ENCODE peak calls at places on chromosomes 11 and 22, in five cellular contexts. I is A549, U is H1, P is K562, A is HepG2. M is an unnamed sample. For H3K4me1, the result is how much of the 10 kb centered on the place peaks cover.

GRCh38 chr22:49838771-49839717 is 11.4 kb upstream of the BRD1 start:
- DNase-seq in P (no peak), A (no peak), U (peak), I (no peak), M (no peak)

GRCh38 chr11:6238902-6239301 is at the start of gene CNGA4:
- DNase-seq in I (no peak), A (no peak), P (no peak), U (no peak), M (no peak)

GRCh38 chr11:116723511-116723910 is 49.3 kb downstream of the BUD13 start:
- DNase-seq in U (no peak), I (no peak), P (no peak), A (no peak), M (no peak)

GRCh38 chr22:45718391-45718790 is 46.8 kb downstream of the ATXN10 start:
- DNase-seq in I (no peak), U (no peak), P (no peak), A (no peak), M (no peak)

GRCh38 chr22:30204742-30205111 is 41.8 kb downstream of the LIF start:
- DNase-seq in U (no peak), P (no peak), A (no peak), I (no peak), M (no peak)

GRCh38 chr11:134521001-134521400 is 109.0 kb upstream of the B3GAT1 start:
- DNase-seq in I (no peak), P (no peak), U (no peak), A (no peak), M (no peak)

GRCh38 chr22:44597616-44598015 is 99.6 kb upstream of the RTL6 start:
- DNase-seq in P (no peak), A (no peak), U (no peak), I (no peak), M (no peak)

GRCh38 chr11:60853469-60853950 is 2.2 kb downstream of the PTGDR2 start:
- DNase-seq in P (no peak), I (no peak), U (no peak), A (no peak), M (no peak)

GRCh38 chr22:45212992-45213751 is 27.5 kb downstream of the KIAA0930 start:
- DNase-seq in U (no peak), A (no peak), P (no peak), I (no peak), M (no peak)

GRCh38 chr11:88861618-88862017 is 204.2 kb downstream of the GRM5 start:
- DNase-seq in U (no peak), A (no peak), I (no peak), P (no peak), M (no peak)

DNA sequence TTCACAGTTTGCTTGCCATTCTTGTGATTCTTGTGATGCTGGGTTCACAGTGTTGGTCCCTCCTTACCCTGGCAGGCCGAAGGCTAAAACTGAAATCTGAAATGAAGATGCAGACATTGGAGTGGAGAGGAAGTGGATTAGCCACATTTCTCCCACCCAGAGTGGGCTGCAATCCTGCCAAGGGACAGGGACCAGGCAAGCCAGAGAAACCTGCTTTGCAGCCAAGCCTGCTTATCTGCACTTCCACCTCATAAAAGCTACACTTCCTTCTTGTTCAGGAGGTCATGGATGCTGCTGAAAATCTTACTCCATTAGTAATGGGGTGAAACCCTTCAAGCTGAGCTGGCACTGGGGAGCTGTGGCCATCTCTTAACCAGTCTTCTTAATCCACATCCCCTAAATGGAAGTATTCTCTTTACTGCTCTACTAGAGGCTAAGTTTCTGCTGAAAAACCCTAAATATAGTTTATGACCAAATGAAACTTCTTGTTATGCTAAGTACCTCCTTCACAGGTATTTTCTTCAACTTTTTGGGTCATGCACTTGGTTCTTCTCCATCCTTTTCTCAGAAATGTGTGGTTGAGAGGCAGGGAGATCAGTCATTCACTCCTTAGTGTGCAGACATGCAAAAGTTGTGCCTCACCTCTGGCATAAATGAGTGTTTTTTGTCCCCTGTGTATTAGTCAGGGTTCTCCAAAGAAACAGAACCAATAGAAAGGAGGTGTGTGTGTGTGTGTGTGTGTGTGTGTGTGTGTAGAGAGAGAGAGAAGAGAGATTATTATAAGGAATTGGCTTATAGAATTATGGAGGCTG is 133.9 kb upstream of the BMAL1 start:
- DNase-seq in A (no peak), P (no peak), I (no peak), U (no peak), M (peak)
- TF ChIP-seq JUN in A (no peak), P (no peak), I (no peak), U (no peak), M (no peak)

GRCh38 chr22:40216041-40216756 is 38.5 kb downstream of the TNRC6B start:
- DNase-seq in A (no peak), P (no peak), U (no peak), I (no peak), M (no peak)
- H3K4me1 ChIP-seq in A (under half), P (under half), U (under half), I (under half), M (under half)

DNA sequence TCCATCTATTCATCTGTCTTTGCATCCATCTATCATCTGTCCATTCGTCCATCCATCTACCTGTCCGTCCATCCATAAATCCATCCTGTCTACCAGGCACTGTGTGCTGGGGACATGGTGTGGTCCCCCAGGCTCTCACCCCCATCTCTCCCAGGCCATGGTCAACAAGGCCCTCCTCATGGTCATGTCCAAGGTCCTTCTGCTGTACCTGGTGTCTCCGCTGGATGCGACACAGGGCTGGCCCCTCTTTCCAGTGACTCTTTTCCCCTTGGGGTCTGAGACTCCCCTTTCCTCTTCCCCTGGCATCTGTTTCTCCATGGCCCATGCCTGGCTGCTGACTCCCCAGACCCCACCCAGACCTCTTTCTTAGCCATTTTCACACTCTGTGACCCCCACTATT is 4.5 kb downstream of the IGLL1 start:
- DNase-seq in I (no peak), P (no peak), A (no peak), U (no peak), M (no peak)
- TF ChIP-seq JUN in I (no peak), P (no peak), A (no peak), U (no peak), M (no peak)

GRCh38 chr22:41949297-41949965 is 2.5 kb upstream of the CENPM start:
- DNase-seq in A (no peak), P (no peak), U (no peak), I (no peak), M (no peak)

GRCh38 chr22:41947181-41948080 is 479 bp upstream of the CENPM start:
- DNase-seq in A (no peak), P (no peak), I (no peak), U (no peak), M (no peak)

GRCh38 chr22:41952713-41953112 is 763 bp downstream of the SMIM45 start:
- DNase-seq in A (no peak), P (no peak), I (no peak), U (no peak), M (no peak)

GRCh38 chr22:41948142-41948541 is 1.2 kb upstream of the CENPM start:
- DNase-seq in U (no peak), A (peak), P (no peak), I (no peak), M (no peak)

DNA sequence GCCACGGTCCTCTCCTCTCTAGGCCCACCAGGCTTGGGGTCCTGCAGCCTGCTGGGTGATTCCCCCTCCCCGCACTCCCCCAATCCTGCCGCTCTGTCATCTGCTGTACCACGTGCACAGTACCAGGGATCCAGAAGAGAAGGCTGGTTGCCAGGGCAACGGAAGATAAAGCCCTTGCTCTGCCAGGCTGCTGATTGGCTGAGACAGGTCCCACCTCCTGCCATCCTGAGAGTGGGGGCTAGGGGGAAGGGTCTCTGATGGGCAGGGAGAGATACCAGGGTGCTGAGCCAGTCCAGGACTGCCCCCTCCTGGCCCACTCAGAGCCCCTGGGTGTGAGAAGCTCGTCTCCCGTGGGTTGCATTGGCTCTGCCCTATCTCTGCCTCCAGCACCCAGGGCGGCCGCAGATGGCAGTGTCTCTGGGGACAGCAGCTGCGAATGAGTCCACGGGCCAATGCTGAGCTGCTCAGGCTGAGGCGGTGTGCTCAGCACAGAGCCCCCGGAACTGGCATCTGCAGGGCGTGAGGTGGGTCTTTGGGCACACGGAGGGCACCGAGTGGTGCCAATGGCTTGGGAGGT is at the start of gene SMIM45:
- DNase-seq in P (no peak), I (no peak), U (no peak), A (no peak), M (no peak)
- H3K4me1 ChIP-seq in P (under half), I (under half), U (under half), A (under half), M (under half)

DNA sequence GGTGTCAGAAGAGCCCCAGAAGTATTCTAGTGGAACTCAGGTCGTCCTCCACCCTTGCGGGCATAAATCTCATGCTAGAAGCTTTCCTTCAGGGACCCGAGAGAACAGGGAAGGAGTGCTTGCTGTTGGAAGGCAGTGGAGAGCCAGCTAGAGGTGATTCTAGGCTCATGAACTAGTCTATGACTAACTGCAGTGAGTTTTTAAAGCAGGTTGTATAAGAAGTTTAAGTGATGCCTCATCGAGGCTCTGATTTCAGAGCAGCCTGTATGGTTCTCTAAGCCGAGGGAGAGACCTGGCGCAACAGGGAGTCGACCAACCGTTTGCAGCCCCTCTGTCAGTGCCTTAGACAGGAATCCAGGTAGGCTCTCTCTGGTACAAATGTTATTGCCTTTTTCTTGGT is 85.8 kb downstream of the TBC1D22A start:
- DNase-seq in U (no peak), I (no peak), A (no peak), P (no peak), M (no peak)
- TF ChIP-seq JUN in U (no peak), I (no peak), A (no peak), P (no peak), M (no peak)